ENCODE peak calls at places on chromosomes 11 and 22, in six cellular contexts. Q is H1, E is SK-N-SH, C is HCT116, J is HepG2, I is K562. P is an unnamed sample.

GRCh38 chr11:18010271-18010670 is 2.6 kb downstream of the SERGEF start:
- DNase-seq in Q (no peak), E (no peak), C (no peak), J (no peak), I (no peak), P (no peak)

GRCh38 chr22:20558534-20558933 is 51.1 kb downstream of the MED15 start:
- DNase-seq in Q (no peak), E (no peak), C (no peak), J (no peak), I (no peak), P (no peak)

GRCh38 chr22:36613958-36614357 is 85.0 kb upstream of the EIF3D start:
- DNase-seq in Q (no peak), E (no peak), C (no peak), J (peak), I (no peak), P (no peak)

GRCh38 chr11:133040289-133040893 is 491.9 kb downstream of the OPCML start:
- DNase-seq in Q (no peak), E (no peak), C (no peak), J (no peak), I (no peak), P (no peak)

GRCh38 chr11:12220305-12220704 is 109.9 kb downstream of the MICAL2 start:
- DNase-seq in Q (no peak), E (no peak), C (no peak), J (no peak), I (no peak), P (no peak)

GRCh38 chr22:40401532-40401931 is 31.1 kb downstream of the SGSM3 start:
- DNase-seq in Q (no peak), E (no peak), C (no peak), J (no peak), I (no peak), P (no peak)

GRCh38 chr11:13316528-13316961 is 39.0 kb downstream of the BMAL1 start:
- DNase-seq in Q (no peak), E (no peak), C (no peak), J (no peak), I (no peak), P (no peak)

GRCh38 chr11:33832676-33833075 is 58.4 kb upstream of the FBXO3 start:
- DNase-seq in Q (no peak), E (no peak), C (no peak), J (no peak), I (no peak), P (no peak)

GRCh38 chr11:22680628-22681027 is 14.2 kb downstream of the GAS2 start:
- DNase-seq in Q (no peak), E (no peak), C (no peak), J (peak), I (no peak), P (no peak)

GRCh38 chr11:66224226-66224850 is 44.1 kb upstream of the RAB1B start:
- DNase-seq in Q (no peak), E (no peak), C (no peak), J (no peak), I (no peak), P (no peak)

GRCh38 chr11:43582024-43582836 is 98.3 kb upstream of the HSD17B12 start:
- DNase-seq in Q (peak), E (peak), C (no peak), J (no peak), I (no peak), P (no peak)

GRCh38 chr11:69908511-69909220 is 89.5 kb upstream of the FGF3 start:
- DNase-seq in Q (no peak), E (no peak), C (no peak), J (no peak), I (no peak), P (no peak)

GRCh38 chr11:19868281-19868821 is 155.7 kb downstream of the NAV2 start:
- DNase-seq in Q (no peak), E (peak), C (no peak), J (no peak), I (no peak), P (no peak)

GRCh38 chr11:19316434-19316833 is 75.7 kb upstream of the E2F8 start:
- DNase-seq in Q (no peak), E (no peak), C (no peak), J (no peak), I (no peak), P (no peak)

GRCh38 chr22:35956850-35957249 is 71.8 kb downstream of the RBFOX2 start:
- DNase-seq in Q (no peak), E (no peak), C (no peak), J (no peak), I (no peak), P (peak)

GRCh38 chr11:128498846-128499245 is 88.5 kb downstream of the ETS1 start:
- DNase-seq in Q (no peak), E (no peak), C (no peak), J (no peak), I (no peak), P (no peak)

GRCh38 chr11:46747150-46747549 is 28.1 kb downstream of the F2 start:
- DNase-seq in Q (no peak), E (no peak), C (no peak), J (no peak), I (no peak), P (no peak)

GRCh38 chr11:69773626-69774353 is 1.4 kb downstream of the FGF4 start:
- DNase-seq in Q (peak), E (no peak), C (no peak), J (no peak), I (no peak), P (no peak)

GRCh38 chr11:26331911-26332571 is at the start of gene ANO3:
- DNase-seq in Q (peak), E (peak), C (no peak), J (peak), I (peak), P (no peak)
- TF ChIP-seq CTCF in Q (peak), E (peak), C (no peak), J (peak), I (peak), P (peak)

DNA sequence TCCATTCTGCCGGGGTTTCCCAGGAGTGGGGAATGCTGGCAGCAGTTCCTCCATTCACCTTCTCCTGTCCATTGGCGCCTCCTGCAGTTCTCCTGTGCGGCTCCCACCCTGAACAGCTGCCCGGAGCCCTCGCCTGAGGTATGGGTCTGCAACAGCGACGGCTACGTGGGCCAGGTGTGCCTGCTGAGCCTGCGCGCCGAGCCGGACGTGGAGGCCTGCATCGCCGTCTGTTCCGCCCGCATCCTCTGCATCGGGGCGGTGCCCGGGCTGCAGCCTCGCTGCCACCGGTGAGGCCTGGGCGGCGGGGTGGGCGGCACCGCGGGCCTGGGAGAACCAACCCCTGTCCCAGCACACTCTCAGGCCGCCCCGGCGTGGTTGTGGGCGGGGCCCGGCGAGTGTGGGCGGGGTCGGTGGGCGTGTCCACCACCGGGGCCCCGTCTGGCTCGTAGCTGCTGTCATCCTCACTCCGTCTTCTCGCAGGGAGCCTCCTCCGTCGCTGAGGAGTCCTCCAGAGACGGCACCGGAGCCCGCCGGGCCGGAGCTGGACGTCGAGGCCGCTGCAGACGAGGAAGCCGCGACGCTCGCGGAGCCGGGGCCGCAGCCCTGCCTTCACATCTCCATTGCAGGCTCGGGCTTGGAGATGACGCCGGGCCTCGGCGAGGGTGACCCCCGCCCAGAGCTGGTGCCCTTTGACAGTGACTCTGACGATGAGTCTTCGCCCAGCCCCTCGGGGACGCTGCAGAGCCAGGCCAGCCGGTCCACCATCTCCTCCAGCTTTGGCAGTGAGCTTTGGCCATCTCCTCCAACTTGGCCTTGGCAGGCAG is 14.0 kb upstream of the RELT start:
- DNase-seq in Q (peak), E (peak), C (peak), J (no peak), I (peak), P (no peak)
- TF ChIP-seq YY1 in Q (peak), E (no peak), C (no peak), J (no peak), I (no peak), P (no peak)

GRCh38 chr11:64100345-64100744 is 64.6 kb downstream of the FLRT1 start:
- DNase-seq in Q (no peak), E (no peak), C (no peak), J (no peak), I (peak), P (no peak)
- TF ChIP-seq CTCF in Q (peak), E (peak), C (peak), J (no peak), I (peak), P (peak)

DNA sequence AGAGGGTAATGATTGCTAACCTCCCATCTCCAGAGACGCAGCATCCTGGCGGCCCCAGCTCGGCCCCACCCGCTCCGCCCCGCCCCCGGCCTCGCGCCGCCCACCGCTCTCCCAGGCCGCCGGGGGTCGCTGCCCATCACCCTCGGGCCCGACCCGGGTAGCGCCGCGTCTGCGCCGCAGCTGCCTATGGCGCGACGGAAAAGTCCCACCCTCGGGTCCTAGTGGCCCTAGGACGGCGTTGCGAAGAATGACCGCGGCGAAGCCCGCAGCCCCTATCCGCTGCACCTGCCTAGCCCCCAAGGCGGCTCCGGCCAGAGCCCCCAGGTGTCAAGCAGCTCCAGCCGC is 457 bp downstream of the CPSF7 start:
- DNase-seq in Q (peak), E (peak), C (peak), J (peak), I (peak), P (no peak)
- TF ChIP-seq YY1 in Q (no peak), E (no peak), C (no peak), J (no peak), I (no peak), P (no peak)